ENCODE peak calls at places on chromosomes 4 and X, in seven cellular contexts. U, B, I, A, J, G and C are unnamed samples. For H3K36me3, the result is how much of the 10 kb centered on the place peaks cover.

GRCh38 chr4:121326580-121326979 is 54.2 kb downstream of the QRFPR start:
- DNase-seq in U (no peak), B (no peak), I (no peak), A (no peak), J (no peak), G (no peak), C (no peak)

GRCh38 chrX:151184705-151185104 is 8.3 kb downstream of the GPR50 start:
- DNase-seq in U (no peak), B (no peak), I (no peak), A (no peak), J (no peak), G (no peak), C (no peak)

GRCh38 chr4:183430317-183430986 is 14.0 kb upstream of the CDKN2AIP start:
- DNase-seq in U (no peak), B (no peak), I (no peak), A (no peak), J (peak), G (peak), C (no peak)

GRCh38 chr4:81631958-81632439 is 160.3 kb upstream of the RASGEF1B start:
- DNase-seq in U (no peak), B (no peak), I (no peak), A (no peak), J (no peak), G (no peak), C (no peak)

GRCh38 chr4:72900952-72901351 is 168.6 kb downstream of the COX18 start:
- DNase-seq in U (no peak), B (no peak), I (no peak), A (no peak), J (no peak), G (no peak), C (no peak)

GRCh38 chrX:151543706-151544105 is 19.8 kb upstream of the PASD1 start:
- DNase-seq in U (no peak), B (no peak), I (no peak), A (no peak), J (no peak), G (no peak), C (no peak)

GRCh38 chr4:99966692-99967091 is 16.6 kb upstream of the H2AZ1 start:
- DNase-seq in U (no peak), B (no peak), I (no peak), A (no peak), J (no peak), G (no peak), C (no peak)

GRCh38 chrX:149829751-149830191 is 48.0 kb downstream of the MAGEA9 start:
- DNase-seq in U (no peak), B (no peak), I (no peak), A (no peak), J (peak), G (no peak), C (no peak)

GRCh38 chrX:39787999-39788398 is 309.8 kb downstream of the BCOR start:
- DNase-seq in U (no peak), B (no peak), I (no peak), A (no peak), J (no peak), G (no peak), C (no peak)

GRCh38 chr4:156547891-156548290 is 423.7 kb downstream of the PDGFC start:
- DNase-seq in U (no peak), B (no peak), I (no peak), A (no peak), J (no peak), G (no peak), C (no peak)

GRCh38 chrX:3697701-3698279 is 15.7 kb downstream of the PRKX start:
- DNase-seq in U (no peak), B (no peak), I (peak), A (no peak), J (no peak), G (no peak), C (peak)

GRCh38 chr4:148238797-148239196 is 203.4 kb downstream of the NR3C2 start:
- DNase-seq in U (no peak), B (no peak), I (no peak), A (no peak), J (no peak), G (no peak), C (no peak)

GRCh38 chr4:103996059-103996458 is 276.3 kb upstream of the TACR3 start:
- DNase-seq in U (no peak), B (peak), I (no peak), A (peak), J (peak), G (no peak), C (peak)

GRCh38 chr4:182155806-182156205 is 87.4 kb upstream of the TENM3 start:
- DNase-seq in U (no peak), B (no peak), I (no peak), A (no peak), J (no peak), G (no peak), C (no peak)

GRCh38 chr4:18736551-18736950 is 715.0 kb upstream of the LCORL start:
- DNase-seq in U (no peak), B (no peak), I (no peak), A (no peak), J (no peak), G (no peak), C (no peak)

GRCh38 chr4:99024481-99025275 is 29.2 kb downstream of the METAP1 start:
- DNase-seq in U (no peak), B (no peak), I (no peak), A (no peak), J (no peak), G (no peak), C (peak)

GRCh38 chrX:4118666-4119530 is 405.4 kb upstream of the PRKX start:
- DNase-seq in U (no peak), B (no peak), I (no peak), A (no peak), J (no peak), G (no peak), C (no peak)

GRCh38 chrX:50327235-50327634 is 122.7 kb downstream of the CCNB3 start:
- DNase-seq in U (no peak), B (no peak), I (no peak), A (no peak), J (no peak), G (no peak), C (no peak)

GRCh38 chr4:40933272-40934053 is 183.7 kb downstream of the NSUN7 start:
- DNase-seq in U (no peak), B (no peak), I (no peak), A (no peak), J (no peak), G (no peak), C (no peak)

GRCh38 chr4:13427599-13428325 is 56.4 kb downstream of the RAB28 start:
- DNase-seq in U (no peak), B (no peak), I (no peak), A (no peak), J (peak), G (no peak), C (peak)

GRCh38 chrX:13607356-13607995 is 38.1 kb downstream of the EGFL6 start:
- DNase-seq in U (no peak), B (no peak), I (no peak), A (no peak), J (no peak), G (no peak), C (no peak)

GRCh38 chr4:153722036-153722435 is 37.8 kb downstream of the RNF175 start:
- DNase-seq in U (no peak), B (no peak), I (no peak), A (no peak), J (no peak), G (no peak), C (no peak)
- H3K36me3 ChIP-seq in U (under half), B (under half), I (under half), A (under half), J (under half), G (under half), C (under half)

DNA sequence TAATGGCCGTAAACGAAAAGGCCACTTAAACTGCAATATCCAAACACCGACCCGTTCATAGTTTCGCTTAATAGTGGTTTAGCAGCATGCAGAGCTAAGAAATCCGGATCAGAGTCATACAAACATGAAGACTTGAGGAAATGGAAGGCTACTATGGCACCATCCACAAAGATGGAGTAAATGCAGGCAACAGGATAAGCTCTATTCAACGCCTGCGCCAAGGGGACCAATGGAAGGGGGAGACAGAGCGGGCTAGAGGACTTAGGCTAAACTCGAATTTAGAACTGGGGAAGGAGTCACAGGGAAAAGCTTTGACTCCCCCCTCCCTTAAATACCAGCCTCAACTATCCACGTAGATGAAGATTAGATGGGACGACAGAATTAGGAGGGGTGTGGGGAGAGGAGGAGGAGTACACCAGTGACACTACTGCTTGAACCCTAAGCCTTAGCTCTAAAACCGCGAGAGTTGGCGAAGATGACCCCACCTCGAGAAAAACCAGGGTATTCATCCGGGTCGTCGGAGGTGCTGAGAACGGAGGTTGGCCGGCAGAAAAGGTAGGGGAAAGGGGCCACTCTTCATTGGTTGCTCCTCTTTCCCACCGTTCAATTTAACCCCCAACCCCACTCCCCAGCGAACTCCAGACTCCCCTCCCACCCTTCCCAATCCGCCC is 3.5 kb downstream of the HUWE1 start:
- DNase-seq in U (no peak), B (no peak), I (peak), A (no peak), J (peak), G (no peak), C (no peak)
- TF ChIP-seq POLR2AphosphoS5 in U (no peak), B (no peak), I (peak), A (peak), J (peak), G (no peak), C (no peak)

DNA sequence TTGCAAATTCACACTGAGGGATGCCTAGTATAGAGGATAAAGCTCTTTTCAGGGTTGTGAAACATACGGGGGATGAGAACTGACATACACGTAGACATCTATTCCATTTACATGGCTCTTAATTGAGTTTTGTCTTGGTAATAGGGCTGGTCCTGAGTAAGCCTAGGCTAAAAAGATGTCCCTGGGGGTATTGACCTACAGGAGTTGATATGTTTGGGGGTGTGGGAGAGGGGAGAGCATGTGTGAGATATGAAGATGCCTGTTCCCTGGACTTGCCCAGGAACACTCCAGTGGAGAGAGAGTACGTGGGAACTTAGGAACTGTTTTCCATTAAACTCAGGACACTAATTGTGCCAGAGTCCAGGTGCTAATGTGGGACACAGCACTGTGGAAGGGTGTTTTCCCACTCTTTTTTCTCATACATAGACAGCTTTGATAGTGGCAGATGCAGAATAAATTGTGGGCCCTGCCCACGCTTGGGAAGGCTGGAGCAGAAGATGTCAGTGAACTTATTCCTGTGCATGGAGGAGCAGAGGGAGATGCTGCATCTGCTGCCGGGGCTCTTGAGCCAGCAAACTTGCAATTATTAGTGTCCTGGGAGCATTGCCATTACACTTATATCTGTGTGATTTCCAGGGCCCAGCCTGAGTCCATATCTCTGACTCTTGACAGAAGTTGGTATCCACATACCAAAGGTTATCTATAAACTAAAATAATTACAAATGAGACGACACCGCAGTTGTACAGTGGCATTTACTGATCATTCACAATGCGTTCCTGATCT is 20.7 kb downstream of the SYNPO2 start:
- DNase-seq in U (no peak), B (no peak), I (no peak), A (no peak), J (no peak), G (no peak), C (no peak)
- H3K36me3 ChIP-seq in U (under half), B (under half), I (under half), A (under half), J (under half), G (under half), C (under half)

GRCh38 chr4:102616661-102617060 is 115.5 kb downstream of the NFKB1 start:
- DNase-seq in U (no peak), B (no peak), I (no peak), A (no peak), J (peak), G (no peak), C (no peak)
- TF ChIP-seq POLR2AphosphoS5 in U (no peak), B (no peak), I (no peak), A (no peak), J (no peak), G (no peak), C (no peak)

GRCh38 chr4:110109455-110109854 is 89.0 kb downstream of the ELOVL6 start:
- DNase-seq in U (no peak), B (no peak), I (no peak), A (no peak), J (no peak), G (no peak), C (no peak)
- H3K36me3 ChIP-seq in U (under half), B (under half), I (under half), A (under half), J (under half), G (under half), C (under half)

GRCh38 chr4:105471566-105472176 is 2.2 kb downstream of the PPA2 start:
- DNase-seq in U (peak), B (peak), I (peak), A (no peak), J (peak), G (peak), C (peak)
- TF ChIP-seq POLR2AphosphoS5 in U (no peak), B (no peak), I (no peak), A (no peak), J (no peak), G (no peak), C (peak)

DNA sequence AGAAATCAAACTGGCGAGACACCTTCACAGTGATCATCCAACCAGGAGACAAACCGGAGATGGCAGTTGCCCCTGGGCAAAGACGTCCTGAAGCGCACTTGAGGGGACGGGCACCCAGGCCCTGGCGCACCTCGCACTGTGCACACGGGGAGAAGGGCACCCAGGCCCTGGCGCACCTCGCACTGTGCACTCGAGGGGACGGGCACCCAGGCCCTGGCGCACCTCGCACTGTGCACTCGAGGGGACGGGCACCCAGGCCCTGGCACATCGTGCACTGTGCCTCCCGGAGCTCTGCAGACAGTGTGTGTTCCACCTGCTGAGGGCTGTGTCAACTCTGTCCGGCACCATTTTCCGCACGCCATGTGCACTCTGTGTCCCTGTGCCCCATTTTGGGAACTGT is 34.6 kb upstream of the CPLX1 start:
- DNase-seq in U (no peak), B (no peak), I (no peak), A (no peak), J (no peak), G (peak), C (no peak)
- H3K36me3 ChIP-seq in U (half or more), B (under half), I (half or more), A (under half), J (under half), G (half or more), C (under half)

DNA sequence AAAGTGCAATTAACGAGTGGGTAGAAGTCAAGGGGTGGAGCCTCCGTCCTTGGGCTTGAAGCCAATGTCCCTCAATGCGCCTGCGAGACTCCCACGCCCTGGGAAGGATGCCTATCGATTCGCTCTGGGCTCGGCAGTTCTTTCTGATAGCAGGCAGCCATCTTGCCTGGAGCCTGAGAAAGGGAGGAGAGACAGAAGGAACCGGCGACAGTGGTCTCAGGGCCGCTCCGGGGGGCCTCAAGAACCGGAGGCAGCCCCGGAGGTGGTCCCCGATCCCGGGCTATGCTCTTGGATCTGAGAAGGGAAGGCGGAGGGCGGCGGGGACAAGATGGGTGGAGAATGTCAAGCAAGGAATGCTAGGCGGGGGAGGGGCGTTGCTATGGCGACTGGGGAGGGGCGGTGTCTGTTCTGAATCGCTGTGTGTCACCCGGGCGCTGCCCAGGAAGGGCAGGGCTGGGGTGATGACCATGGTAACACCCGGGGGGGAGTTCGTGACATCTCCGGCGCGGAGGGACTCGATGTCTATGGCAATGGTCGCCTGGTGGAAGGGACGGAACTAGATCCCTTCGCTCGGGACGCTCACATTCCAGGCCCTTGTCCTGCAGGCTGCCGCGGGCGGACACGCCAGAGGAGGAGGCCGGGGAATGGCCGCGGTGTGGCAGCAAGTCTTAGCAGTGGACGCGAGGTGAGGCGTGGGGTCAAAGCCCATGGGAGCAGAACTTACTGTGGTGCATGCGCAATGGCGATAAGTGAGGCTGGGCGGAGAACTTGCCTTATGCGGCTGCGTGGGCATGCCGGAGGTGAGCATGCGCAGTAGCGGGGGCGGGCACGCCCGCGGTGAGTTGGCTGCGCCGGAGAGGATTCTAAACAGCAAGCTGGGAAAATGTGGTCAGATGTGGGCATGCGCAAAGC is at the start of gene WDR13:
- DNase-seq in U (peak), B (peak), I (peak), A (peak), J (peak), G (peak), C (peak)
- TF ChIP-seq POLR2AphosphoS5 in U (peak), B (peak), I (peak), A (peak), J (peak), G (peak), C (peak)